ENCODE peak calls at places on chromosomes 16 and 17, in eight cellular contexts. V is tibial artery, D is fibroblast of the aortic adventitia, R is HCT116, J is thoracic aorta, Z is AG04449, S is fibroblast of mammary gland, C is body of pancreas. A is an unnamed sample.

GRCh38 chr17:13940858-13941665 is 128.2 kb upstream of the COX10 start:
- DNase-seq in V (no peak), D (peak), R (peak), J (no peak), Z (no peak), S (peak), C (no peak), A (peak)

GRCh38 chr17:16325964-16326363 is 27.3 kb downstream of the CENPV start:
- DNase-seq in V (no peak), D (no peak), R (no peak), J (no peak), Z (no peak), S (no peak), C (no peak), A (no peak)

GRCh38 chr17:50527155-50527762 is 5.3 kb upstream of the EPN3 start:
- DNase-seq in V (no peak), D (no peak), R (no peak), J (no peak), Z (no peak), S (no peak), C (no peak), A (no peak)

GRCh38 chr17:72599891-72600290 is 479.1 kb downstream of the SOX9 start:
- DNase-seq in V (no peak), D (no peak), R (no peak), J (no peak), Z (no peak), S (no peak), C (no peak), A (no peak)

GRCh38 chr17:12664894-12665262 is 812 bp upstream of the MYOCD start:
- DNase-seq in V (no peak), D (no peak), R (no peak), J (no peak), Z (no peak), S (no peak), C (no peak), A (no peak)

GRCh38 chr16:24834459-24835335 is 11.1 kb upstream of the SLC5A11 start:
- DNase-seq in V (no peak), D (peak), R (peak), J (no peak), Z (no peak), S (peak), C (no peak), A (peak)

GRCh38 chr17:38798614-38799500 is 499 bp downstream of the PIP4K2B start:
- DNase-seq in V (peak), D (peak), R (no peak), J (peak), Z (no peak), S (peak), C (no peak), A (peak)

GRCh38 chr16:13372421-13372820 is 471.0 kb downstream of the SHISA9 start:
- DNase-seq in V (no peak), D (no peak), R (no peak), J (no peak), Z (no peak), S (no peak), C (no peak), A (no peak)

GRCh38 chr17:30586818-30587595 is 109.8 kb downstream of the GOSR1 start:
- DNase-seq in V (no peak), D (peak), R (no peak), J (no peak), Z (peak), S (peak), C (no peak), A (peak)

GRCh38 chr16:22661161-22661647 is 150.5 kb downstream of the NPIPB5 start:
- DNase-seq in V (no peak), D (no peak), R (no peak), J (no peak), Z (no peak), S (no peak), C (no peak), A (no peak)

GRCh38 chr17:44331249-44331760 is 6.7 kb upstream of the SLC25A39 start:
- DNase-seq in V (no peak), D (peak), R (peak), J (no peak), Z (no peak), S (peak), C (peak), A (peak)

GRCh38 chr16:72848759-72849664 is 198.9 kb downstream of the ZFHX3 start:
- DNase-seq in V (peak), D (peak), R (peak), J (peak), Z (peak), S (peak), C (peak), A (peak)

GRCh38 chr16:56606071-56606687 is 2.2 kb upstream of the MT2A start:
- DNase-seq in V (peak), D (peak), R (peak), J (no peak), Z (no peak), S (no peak), C (no peak), A (peak)

GRCh38 chr16:11669380-11670146 is 1.3 kb downstream of the SNN start:
- DNase-seq in V (peak), D (peak), R (no peak), J (no peak), Z (no peak), S (peak), C (no peak), A (peak)

GRCh38 chr17:81278831-81279230 is 16.3 kb downstream of the SLC38A10 start:
- DNase-seq in V (no peak), D (no peak), R (no peak), J (no peak), Z (no peak), S (no peak), C (no peak), A (no peak)

GRCh38 chr17:81277938-81278693 is 17.0 kb downstream of the SLC38A10 start:
- DNase-seq in V (no peak), D (peak), R (no peak), J (no peak), Z (no peak), S (peak), C (no peak), A (no peak)

GRCh38 chr17:81276781-81277180 is 18.3 kb downstream of the SLC38A10 start:
- DNase-seq in V (no peak), D (no peak), R (no peak), J (no peak), Z (no peak), S (no peak), C (no peak), A (no peak)

GRCh38 chr17:81279278-81280073 is 15.6 kb downstream of the SLC38A10 start:
- DNase-seq in V (no peak), D (no peak), R (no peak), J (no peak), Z (no peak), S (no peak), C (no peak), A (no peak)

DNA sequence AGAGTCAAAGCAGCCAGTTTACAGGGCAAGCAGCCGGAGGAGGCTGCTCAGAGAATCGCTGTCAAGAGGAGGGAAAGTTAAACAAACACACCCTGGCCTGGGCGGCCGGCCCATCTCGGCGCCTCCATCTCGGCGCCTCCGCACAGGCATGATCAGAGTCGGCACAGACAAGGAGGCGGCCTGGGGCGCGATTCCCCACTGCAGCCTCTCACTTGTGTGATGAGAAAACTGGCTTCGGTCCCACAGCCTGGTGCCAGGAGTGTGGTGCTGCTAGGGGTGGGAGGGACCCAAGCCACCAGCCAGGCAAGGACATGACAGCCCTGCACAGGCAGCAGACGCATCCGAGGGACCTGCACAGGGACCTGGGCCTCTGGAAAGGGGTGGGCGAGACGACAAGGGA is 17.7 kb downstream of the SLC38A10 start:
- DNase-seq in V (no peak), D (peak), R (no peak), J (no peak), Z (no peak), S (no peak), C (no peak), A (no peak)
- H3K4me3 ChIP-seq in V (no peak), D (peak), R (no peak), J (no peak), Z (no peak), S (no peak), C (no peak), A (no peak)

DNA sequence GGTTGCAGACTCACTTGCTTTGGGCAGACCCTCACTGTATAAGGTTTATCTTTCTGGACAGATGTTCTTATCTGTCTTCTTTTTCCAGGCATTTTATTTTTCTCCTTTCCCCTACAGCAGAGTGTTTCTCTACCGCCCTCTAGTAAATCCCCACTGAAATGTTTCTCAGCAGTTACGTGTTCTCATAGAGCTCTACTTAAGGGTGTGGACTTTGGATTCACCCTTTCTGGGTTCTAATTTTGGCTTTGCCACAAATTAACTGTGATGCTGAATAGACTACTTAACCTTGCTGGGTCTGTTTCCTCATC is 2.0 kb downstream of the ADAT1 start:
- DNase-seq in V (no peak), D (peak), R (no peak), J (no peak), Z (no peak), S (peak), C (no peak), A (peak)
- TF ChIP-seq CTCF in V (peak), D (peak), R (peak), J (peak), Z (peak), S (peak), C (peak), A (peak)

DNA sequence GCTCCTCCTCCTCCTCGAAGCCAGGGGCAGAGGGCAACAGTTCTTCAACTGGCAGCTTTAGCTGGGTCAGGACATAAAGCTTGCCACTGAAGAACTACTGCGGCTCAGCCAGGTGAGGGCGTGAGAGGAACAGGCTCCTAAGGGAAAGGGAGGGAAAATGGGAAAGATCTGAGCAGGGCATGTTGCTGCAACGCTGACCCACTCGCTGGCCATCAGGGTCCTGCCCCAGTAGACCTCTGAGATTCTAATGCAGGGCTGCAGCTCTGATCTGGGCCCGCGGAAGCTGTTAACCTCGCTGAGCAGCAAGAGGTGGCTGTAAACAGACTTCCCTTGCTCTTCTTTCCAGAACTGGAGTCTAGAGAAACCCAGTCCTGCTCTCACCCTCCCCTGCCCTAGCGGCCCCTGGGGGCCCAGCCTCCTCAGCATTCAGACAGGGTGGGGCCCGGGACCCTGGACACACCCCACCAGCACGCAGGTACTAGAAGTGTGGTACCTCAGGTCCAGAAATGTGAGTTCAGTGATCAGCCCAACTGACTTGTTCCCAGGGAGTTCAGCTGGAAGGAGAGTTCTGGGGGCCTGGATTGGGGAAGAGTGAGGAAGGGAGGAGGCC is 3.8 kb upstream of the TLCD2 start:
- DNase-seq in V (peak), D (peak), R (peak), J (no peak), Z (no peak), S (peak), C (peak), A (peak)
- H3K4me3 ChIP-seq in V (peak), D (peak), R (peak), J (peak), Z (peak), S (peak), C (peak), A (peak)

GRCh38 chr16:67663877-67664222 is 2.7 kb downstream of the ENKD1 start:
- DNase-seq in V (peak), D (no peak), R (no peak), J (no peak), Z (no peak), S (no peak), C (no peak), A (no peak)

GRCh38 chr16:67664258-67664657 is 2.3 kb downstream of the ENKD1 start:
- DNase-seq in V (no peak), D (no peak), R (no peak), J (no peak), Z (no peak), S (no peak), C (peak), A (no peak)

GRCh38 chr16:67662653-67663010 is 1.9 kb downstream of the PARD6A start:
- DNase-seq in V (no peak), D (no peak), R (no peak), J (no peak), Z (no peak), S (no peak), C (no peak), A (no peak)

GRCh38 chr16:67661864-67662652 is 1.3 kb downstream of the PARD6A start:
- DNase-seq in V (peak), D (no peak), R (no peak), J (no peak), Z (no peak), S (no peak), C (no peak), A (no peak)

DNA sequence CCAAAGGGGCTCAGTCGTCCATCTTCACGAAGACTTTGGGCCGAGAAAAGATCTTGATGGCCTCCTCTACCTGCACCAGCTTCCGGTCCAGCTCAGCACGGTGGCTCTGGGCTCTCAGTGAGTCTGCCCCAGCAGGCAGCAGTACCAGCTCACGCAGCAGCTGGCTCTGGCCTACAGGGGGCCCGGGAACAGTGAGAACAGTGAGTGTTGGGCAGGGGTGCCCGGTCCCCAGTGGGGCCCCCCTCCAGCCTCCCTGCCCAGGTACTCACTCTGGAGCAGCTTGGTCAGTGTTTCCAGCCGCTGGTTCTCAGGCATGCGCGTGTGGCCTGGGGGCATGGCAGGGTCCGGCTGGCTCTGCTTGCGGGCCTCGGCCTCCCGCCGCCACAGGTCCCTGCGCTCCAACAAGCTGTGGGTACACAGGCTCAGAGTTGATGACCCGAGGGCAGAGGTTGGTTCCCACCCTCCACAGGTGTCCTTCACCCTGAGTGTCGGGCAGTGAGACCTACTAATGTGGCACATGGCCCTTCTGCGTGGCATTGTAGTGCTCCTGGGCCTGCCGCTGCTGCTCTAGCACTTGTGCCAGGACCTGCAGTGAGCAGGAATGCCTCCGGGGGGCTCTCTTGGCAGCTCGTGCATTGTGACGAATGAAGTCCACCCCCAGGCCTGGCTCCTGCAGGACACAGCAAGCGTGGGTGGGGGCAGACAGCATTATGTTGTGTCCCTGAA is 2.6 kb downstream of the PARD6A start:
- DNase-seq in V (peak), D (no peak), R (peak), J (no peak), Z (no peak), S (no peak), C (peak), A (no peak)
- TF ChIP-seq CTCF in V (no peak), D (peak), R (peak), J (no peak), Z (peak), S (peak), C (no peak), A (peak)

GRCh38 chr17:6461246-6461645 is 17.0 kb downstream of the PIMREG start:
- DNase-seq in V (no peak), D (no peak), R (no peak), J (no peak), Z (no peak), S (no peak), C (no peak), A (no peak)

GRCh38 chr17:6460531-6461161 is 16.4 kb downstream of the PIMREG start:
- DNase-seq in V (no peak), D (no peak), R (no peak), J (no peak), Z (no peak), S (no peak), C (no peak), A (no peak)

GRCh38 chr17:6463616-6464445 is 19.6 kb downstream of the PIMREG start:
- DNase-seq in V (no peak), D (no peak), R (no peak), J (no peak), Z (no peak), S (no peak), C (no peak), A (no peak)

GRCh38 chr17:6462692-6463091 is 18.4 kb downstream of the PIMREG start:
- DNase-seq in V (no peak), D (no peak), R (no peak), J (no peak), Z (no peak), S (no peak), C (no peak), A (no peak)

DNA sequence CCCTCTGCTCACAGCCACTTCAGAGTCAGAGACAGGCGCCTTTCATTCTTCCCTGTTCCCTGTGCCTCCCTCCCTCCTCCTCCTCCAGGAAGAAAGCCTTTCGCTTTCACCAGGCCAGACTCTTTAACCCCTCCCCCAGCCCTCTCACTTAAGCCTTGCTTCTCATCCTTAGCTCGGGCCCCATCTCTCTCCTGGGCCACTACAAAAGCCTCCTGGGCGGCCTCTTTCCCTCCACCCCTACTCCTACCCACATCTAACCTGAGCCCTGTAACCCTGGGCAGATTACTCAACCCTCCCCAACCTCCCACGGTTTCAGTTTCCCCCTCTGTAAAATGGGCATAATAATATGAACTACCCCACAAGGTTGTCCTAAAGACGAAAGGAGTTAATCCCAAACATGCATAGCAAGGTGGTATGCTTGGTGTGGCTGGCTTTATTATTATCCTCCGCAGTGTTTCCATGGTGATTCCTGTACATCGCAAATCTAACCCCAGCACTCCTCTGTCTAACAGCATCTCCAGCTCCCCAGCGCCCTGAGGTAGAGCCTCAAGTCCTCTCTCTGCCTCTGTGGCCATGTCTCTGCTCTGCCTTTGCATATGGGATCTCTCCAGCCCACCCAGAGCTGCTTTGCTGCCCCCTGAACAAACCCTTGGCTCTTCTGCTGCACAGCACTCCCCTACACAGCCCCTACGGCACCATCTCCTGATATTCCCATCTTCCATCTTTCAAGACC is 17.7 kb downstream of the PIMREG start:
- DNase-seq in V (no peak), D (no peak), R (no peak), J (no peak), Z (no peak), S (no peak), C (no peak), A (no peak)
- H3K4me3 ChIP-seq in V (no peak), D (no peak), R (no peak), J (no peak), Z (no peak), S (no peak), C (no peak), A (no peak)

DNA sequence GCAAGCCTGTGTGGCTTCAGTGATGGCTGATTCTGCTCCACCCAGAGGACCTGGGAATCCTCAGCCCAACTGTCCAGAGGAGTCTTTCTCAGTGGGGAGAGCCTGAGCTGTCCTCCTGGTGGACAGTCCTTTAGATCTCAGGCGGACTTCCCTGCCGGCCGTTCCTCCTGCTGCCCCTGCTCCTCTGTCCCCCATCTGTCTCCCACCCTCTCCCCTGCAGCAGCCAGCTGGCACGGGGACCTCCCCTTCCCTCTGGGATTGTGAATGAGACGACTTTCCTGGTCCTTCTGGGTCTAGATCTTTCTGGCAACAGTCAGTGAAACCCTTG is 279.7 kb downstream of the SEC14L1 start:
- DNase-seq in V (no peak), D (no peak), R (no peak), J (no peak), Z (no peak), S (no peak), C (no peak), A (no peak)
- TF ChIP-seq CTCF in V (no peak), D (no peak), R (no peak), J (no peak), Z (peak), S (no peak), C (no peak), A (peak)

GRCh38 chr16:89949756-89950155 is 1.2 kb downstream of the DEF8 start:
- DNase-seq in V (no peak), D (no peak), R (no peak), J (no peak), Z (no peak), S (no peak), C (no peak), A (no peak)
- H3K4me3 ChIP-seq in V (no peak), D (peak), R (peak), J (peak), Z (peak), S (peak), C (no peak), A (peak)

DNA sequence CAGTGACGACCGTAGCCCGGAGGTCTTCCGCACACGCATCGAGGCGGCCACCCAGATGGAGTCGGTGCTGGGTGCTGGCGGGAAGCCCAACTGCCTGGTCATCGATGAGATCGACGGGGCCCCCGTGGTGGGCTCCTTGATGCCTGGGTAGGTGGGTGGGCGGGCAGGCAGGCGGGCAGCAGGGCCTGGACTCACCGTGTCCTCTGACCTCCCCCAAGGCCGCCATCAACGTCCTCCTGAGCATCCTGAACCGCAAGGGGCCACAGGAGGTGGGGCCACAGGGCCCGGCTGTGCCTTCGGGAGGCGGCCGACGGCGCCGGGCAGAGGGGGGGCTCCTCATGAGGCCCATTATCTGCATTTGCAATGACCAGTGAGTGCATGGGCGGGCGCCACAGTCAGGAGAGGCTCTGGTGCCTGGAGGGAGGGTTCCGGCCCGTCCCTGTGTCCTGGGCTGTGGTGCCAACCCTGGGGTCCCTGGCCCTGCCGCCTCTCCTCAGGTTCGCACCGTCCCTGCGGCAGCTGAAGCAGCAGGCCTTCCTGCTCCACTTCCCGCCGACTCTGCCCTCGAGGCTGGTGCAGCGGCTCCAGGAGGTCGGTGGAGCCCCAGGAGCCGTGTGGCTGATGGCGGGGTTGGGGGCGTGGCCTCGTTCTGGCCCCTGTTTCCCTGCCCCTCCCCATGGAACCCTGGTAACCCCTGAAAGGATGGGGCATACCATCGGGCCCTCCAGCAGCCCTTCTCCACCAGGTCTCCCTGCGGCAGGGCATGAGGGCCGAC is 4.0 kb downstream of the CHTF18 start:
- DNase-seq in V (no peak), D (no peak), R (no peak), J (no peak), Z (no peak), S (no peak), C (no peak), A (no peak)
- TF ChIP-seq CTCF in V (no peak), D (no peak), R (no peak), J (no peak), Z (no peak), S (no peak), C (no peak), A (no peak)

A was measured in fibroblast of pulmonary artery.